ENCODE peak calls at places on chromosomes 12 and 14, in ten cellular contexts. Z is lung; W is substantia nigra; S is GM23248; B is dorsolateral prefrontal cortex; J is tibial artery; D is naive thymus-derived CD4-positive, alpha-beta T cell; R is neural progenitor cell; L is lower lobe of right lung; O is K562. C is an unnamed sample.

GRCh38 chr12:31737763-31738162 is 8.9 kb upstream of the AMN1 start:
- DNase-seq in B (no peak), R (no peak), Z (no peak), W (no peak), O (no peak), S (no peak), D (no peak), L (no peak), J (no peak), C (no peak)

GRCh38 chr14:56338674-56339073 is 220.5 kb downstream of the PELI2 start:
- DNase-seq in L (no peak), Z (no peak), J (no peak), W (no peak), O (no peak), D (no peak), B (no peak), S (no peak), R (no peak), C (no peak)

GRCh38 chr14:77246784-77247183 is 24.2 kb downstream of the NGB start:
- DNase-seq in O (no peak), S (no peak), D (no peak), J (no peak), Z (no peak), L (no peak), R (no peak), W (no peak), B (no peak), C (no peak)

GRCh38 chr14:83491091-83491490 is 1957.4 kb upstream of the SEL1L start:
- DNase-seq in R (peak), S (no peak), Z (no peak), O (no peak), L (no peak), J (no peak), B (no peak), W (no peak), D (no peak), C (no peak)

GRCh38 chr12:52713960-52714886 is 10.9 kb upstream of the KRT77 start:
- DNase-seq in W (no peak), O (peak), S (peak), Z (no peak), L (no peak), J (no peak), B (no peak), R (peak), D (no peak), C (no peak)

GRCh38 chr14:100684961-100685360 is 41.7 kb upstream of the DLK1 start:
- DNase-seq in L (no peak), D (no peak), Z (no peak), O (no peak), J (no peak), R (no peak), W (no peak), B (no peak), S (no peak), C (no peak)

GRCh38 chr14:49959822-49960408 is 67.0 kb downstream of the ARF6 start:
- DNase-seq in O (no peak), D (no peak), S (no peak), J (no peak), L (no peak), R (no peak), Z (no peak), B (no peak), W (no peak), C (no peak)

GRCh38 chr14:81062816-81063215 is 107.4 kb downstream of the TSHR start:
- DNase-seq in Z (no peak), B (no peak), S (peak), R (peak), O (peak), L (no peak), J (no peak), D (no peak), W (no peak), C (no peak)

GRCh38 chr12:69897744-69898143 is 72.7 kb downstream of the MYRFL start:
- DNase-seq in W (peak), O (no peak), Z (no peak), D (no peak), L (no peak), B (no peak), J (no peak), R (no peak), S (peak), C (no peak)

GRCh38 chr12:91256471-91256870 is 73.9 kb upstream of the DCN start:
- DNase-seq in J (no peak), D (no peak), W (no peak), Z (no peak), O (no peak), B (no peak), S (no peak), R (no peak), L (no peak), C (no peak)

GRCh38 chr12:52359511-52360103 is 7.7 kb downstream of the KRT85 start:
- DNase-seq in J (peak), W (no peak), D (no peak), R (no peak), L (no peak), Z (no peak), O (no peak), B (no peak), S (no peak), C (no peak)

GRCh38 chr14:44812672-44813071 is 149.1 kb downstream of the KLHL28 start:
- DNase-seq in S (no peak), J (no peak), L (no peak), R (no peak), B (no peak), Z (no peak), D (no peak), W (no peak), O (no peak), C (no peak)

GRCh38 chr14:98348505-98348904 is 923.5 kb downstream of the BCL11B start:
- DNase-seq in O (no peak), B (no peak), S (no peak), W (no peak), Z (no peak), R (no peak), J (no peak), L (no peak), D (no peak), C (no peak)

GRCh38 chr12:47797432-47797831 is 22.3 kb downstream of the HDAC7 start:
- DNase-seq in S (no peak), L (no peak), O (no peak), J (no peak), Z (no peak), R (peak), B (peak), D (no peak), W (no peak), C (no peak)

GRCh38 chr14:31122921-31123320 is 84.7 kb downstream of the HECTD1 start:
- DNase-seq in S (no peak), D (no peak), L (no peak), O (no peak), J (no peak), W (no peak), Z (no peak), R (no peak), B (no peak), C (no peak)

GRCh38 chr12:87160848-87161601 is 868.2 kb downstream of the C12orf50 start:
- DNase-seq in D (no peak), Z (no peak), L (no peak), J (no peak), S (peak), B (no peak), W (no peak), R (no peak), O (no peak), C (no peak)

GRCh38 chr14:72518809-72519377 is 375.0 kb downstream of the DPF3 start:
- DNase-seq in B (no peak), L (no peak), O (no peak), Z (no peak), J (no peak), S (no peak), W (no peak), R (no peak), D (peak), C (no peak)

GRCh38 chr12:97960741-97961608 is 498.4 kb downstream of the RMST start:
- DNase-seq in O (peak), W (no peak), R (peak), S (no peak), L (no peak), B (no peak), Z (peak), D (no peak), J (no peak), C (peak)

GRCh38 chr12:11814362-11814761 is 164.9 kb downstream of the ETV6 start:
- DNase-seq in D (no peak), R (no peak), W (no peak), B (peak), J (no peak), Z (no peak), L (no peak), O (no peak), S (peak), C (no peak)

GRCh38 chr12:118327381-118327780 is 45.3 kb downstream of the TAOK3 start:
- DNase-seq in J (no peak), D (no peak), O (no peak), Z (no peak), S (peak), B (no peak), L (no peak), W (no peak), R (no peak), C (no peak)

GRCh38 chr14:39372656-39373055 is 59.6 kb downstream of the FBXO33 start:
- DNase-seq in B (no peak), S (peak), L (no peak), R (no peak), W (no peak), J (no peak), O (no peak), Z (no peak), D (no peak), C (no peak)

GRCh38 chr12:77746108-77746507 is 84.6 kb upstream of the NAV3 start:
- DNase-seq in D (no peak), L (no peak), O (no peak), J (no peak), B (no peak), W (no peak), R (no peak), S (no peak), Z (no peak), C (no peak)

GRCh38 chr12:132827763-132828703 is 636 bp downstream of the GOLGA3 start:
- DNase-seq in W (no peak), R (no peak), L (peak), B (no peak), O (no peak), Z (peak), J (no peak), S (peak), D (peak), C (peak)

GRCh38 chr14:103545219-103545914 is 16.4 kb downstream of the TRMT61A start:
- DNase-seq in W (no peak), B (no peak), D (no peak), O (no peak), L (peak), J (peak), Z (no peak), S (no peak), R (no peak), C (no peak)

GRCh38 chr12:53194973-53195372 is 12.1 kb downstream of the ITGB7 start:
- DNase-seq in B (no peak), D (no peak), O (no peak), J (no peak), L (no peak), S (no peak), Z (no peak), W (no peak), R (no peak), C (no peak)

GRCh38 chr12:111040690-111041089 is 120.3 kb upstream of the MYL2 start:
- DNase-seq in D (no peak), Z (no peak), S (no peak), O (no peak), J (no peak), B (no peak), L (no peak), R (no peak), W (no peak), C (no peak)

GRCh38 chr14:21534576-21534975 is 8.4 kb upstream of the SALL2 start:
- DNase-seq in R (peak), L (no peak), W (no peak), Z (no peak), B (no peak), D (no peak), S (no peak), O (no peak), J (no peak), C (no peak)

GRCh38 chr14:104116544-104117340 is 21.6 kb upstream of the KIF26A start:
- DNase-seq in B (no peak), L (peak), D (peak), Z (peak), R (peak), J (peak), O (no peak), S (no peak), W (no peak), C (peak)

GRCh38 chr12:89470741-89471504 is 53.7 kb downstream of the GALNT4 start:
- DNase-seq in O (peak), R (peak), Z (no peak), L (no peak), B (no peak), J (no peak), D (no peak), W (no peak), S (peak), C (no peak)

GRCh38 chr12:11650279-11650696 is 814 bp downstream of the ETV6 start:
- DNase-seq in S (no peak), L (no peak), B (no peak), D (no peak), O (peak), Z (no peak), J (no peak), R (peak), W (no peak), C (peak)

GRCh38 chr14:51318777-51319176 is 78.7 kb downstream of the TMX1 start:
- DNase-seq in S (peak), B (no peak), L (no peak), Z (no peak), J (no peak), W (no peak), R (no peak), O (no peak), D (no peak), C (no peak)

GRCh38 chr14:81980601-81981310 is 447.1 kb upstream of the SEL1L start:
- DNase-seq in J (no peak), W (no peak), Z (no peak), D (no peak), O (no peak), B (no peak), R (no peak), L (no peak), S (no peak), C (no peak)

GRCh38 chr12:32312049-32312670 is 87.2 kb upstream of the FGD4 start:
- DNase-seq in W (no peak), S (peak), J (no peak), B (no peak), L (no peak), Z (no peak), O (no peak), R (peak), D (no peak), C (peak)

GRCh38 chr14:101077511-101078074 is 174.1 kb upstream of the RTL1 start:
- DNase-seq in L (no peak), D (no peak), R (peak), S (peak), W (no peak), B (peak), J (no peak), O (peak), Z (peak), C (no peak)

GRCh38 chr14:81096656-81097055 is 124.1 kb downstream of the GTF2A1 start:
- DNase-seq in J (no peak), O (no peak), L (no peak), B (no peak), D (no peak), S (no peak), W (no peak), Z (no peak), R (no peak), C (no peak)

DNA sequence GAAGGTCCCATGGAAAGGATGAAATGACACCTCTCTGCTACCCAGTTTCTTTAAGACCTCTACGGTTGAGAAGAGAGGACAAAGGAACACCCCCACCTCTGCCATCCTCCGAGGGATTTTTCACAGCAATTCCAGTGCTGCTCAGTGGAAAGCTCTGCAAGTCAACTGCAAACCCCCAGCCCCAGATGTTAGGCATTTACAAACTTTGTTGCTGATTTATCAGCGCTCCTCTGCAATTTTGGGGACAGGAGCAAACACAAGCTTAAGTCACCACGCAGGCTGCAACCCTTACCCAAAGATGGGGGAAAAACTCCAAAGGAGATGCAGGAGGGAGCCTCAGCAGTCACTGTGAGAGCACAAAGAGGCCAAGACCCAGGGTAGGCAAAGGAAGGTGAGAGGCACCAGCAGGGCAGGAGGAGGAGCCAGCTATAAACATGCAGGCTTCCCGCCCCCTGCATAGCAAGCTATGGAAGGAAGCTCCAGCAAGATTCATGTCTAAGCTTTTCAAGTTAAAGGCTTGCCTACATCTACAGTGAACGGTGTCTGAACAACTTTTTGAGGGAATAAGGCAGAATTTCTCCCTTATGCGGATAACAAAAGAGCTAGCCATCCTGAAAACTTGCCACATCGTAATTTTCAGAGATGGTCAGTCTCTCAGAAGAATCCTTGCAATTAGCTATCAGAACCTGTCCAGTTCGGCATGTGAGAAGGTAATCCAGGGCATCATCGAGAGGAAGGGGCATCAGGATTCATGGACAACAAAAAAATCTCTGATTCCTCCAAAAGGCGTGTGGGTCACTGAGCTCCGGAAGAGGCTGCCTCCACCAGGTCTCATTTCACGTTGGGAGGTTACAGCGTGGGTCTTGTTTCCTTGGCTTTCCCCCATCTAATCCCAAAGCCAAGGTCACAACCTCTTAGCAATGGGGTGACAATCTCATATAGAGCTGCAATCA is 3.9 kb downstream of the CTDSP2 start:
- DNase-seq in O (no peak), B (no peak), R (peak), S (peak), L (no peak), Z (no peak), D (no peak), J (no peak), W (no peak), C (no peak)
- H3K27ac ChIP-seq in O (no peak), B (peak), R (peak), S (peak), L (peak), Z (peak), D (peak), J (peak), W (peak), C (peak)

GRCh38 chr12:121975029-121975428 is 46.7 kb upstream of the BCL7A start:
- DNase-seq in R (peak), O (no peak), D (no peak), W (no peak), S (no peak), B (no peak), Z (no peak), J (no peak), L (no peak), C (no peak)
- H3K27ac ChIP-seq in R (no peak), O (no peak), D (no peak), W (no peak), S (no peak), B (no peak), Z (no peak), J (no peak), L (no peak), C (no peak)

GRCh38 chr14:23186913-23187654 is 3.6 kb upstream of the SLC7A8 start:
- DNase-seq in B (no peak), D (no peak), O (peak), S (peak), R (peak), W (no peak), J (no peak), L (no peak), Z (no peak), C (peak)

GRCh38 chr14:23182372-23183014 is 967 bp downstream of the SLC7A8 start:
- DNase-seq in S (peak), W (no peak), J (peak), L (peak), D (peak), R (peak), Z (peak), O (no peak), B (peak), C (peak)

GRCh38 chr14:23183076-23183475 is 384 bp downstream of the SLC7A8 start:
- DNase-seq in R (no peak), B (no peak), W (no peak), J (no peak), S (peak), Z (no peak), D (no peak), O (no peak), L (no peak), C (no peak)

GRCh38 chr14:23183479-23183878 is at the start of gene SLC7A8:
- DNase-seq in Z (peak), D (no peak), S (peak), B (peak), J (peak), R (peak), O (no peak), L (peak), W (no peak), C (peak)

DNA sequence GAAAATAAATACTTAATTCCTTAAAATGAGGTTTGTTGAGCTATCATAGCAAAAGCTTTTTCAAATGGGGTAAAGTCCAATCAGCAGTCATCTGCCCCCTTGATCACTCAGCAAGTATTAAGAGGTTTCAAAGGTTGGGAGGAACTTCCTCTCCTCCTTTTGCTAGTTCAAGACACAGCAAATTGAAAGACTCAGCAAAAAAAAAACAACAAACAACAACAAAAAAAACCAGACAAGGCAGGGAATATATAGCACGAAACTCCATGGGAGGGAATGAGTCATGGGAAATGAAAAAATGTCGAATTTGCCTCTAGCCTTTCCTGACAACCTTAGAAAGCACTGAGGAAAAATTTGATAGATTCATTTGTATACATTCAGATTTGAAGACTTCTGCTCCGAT is 1.6 kb upstream of the SLC7A8 start:
- DNase-seq in Z (no peak), D (no peak), B (no peak), L (no peak), R (no peak), O (no peak), W (no peak), S (peak), J (no peak), C (no peak)
- H3K27ac ChIP-seq in Z (no peak), D (no peak), B (no peak), L (no peak), R (no peak), O (no peak), W (no peak), S (no peak), J (no peak), C (no peak)

GRCh38 chr12:92363295-92364146 is 217.9 kb upstream of the BTG1 start:
- DNase-seq in W (peak), Z (no peak), O (no peak), R (no peak), J (no peak), D (peak), L (peak), S (peak), B (peak), C (no peak)

GRCh38 chr12:92362785-92363184 is 217.1 kb upstream of the BTG1 start:
- DNase-seq in B (no peak), S (no peak), W (peak), J (no peak), Z (no peak), O (no peak), R (no peak), D (no peak), L (no peak), C (no peak)

GRCh38 chr12:92365836-92366235 is 220.2 kb upstream of the BTG1 start:
- DNase-seq in J (no peak), L (no peak), B (no peak), D (no peak), O (no peak), W (no peak), Z (no peak), R (no peak), S (no peak), C (no peak)

GRCh38 chr12:92362109-92362508 is 216.5 kb upstream of the BTG1 start:
- DNase-seq in W (no peak), J (no peak), S (no peak), B (no peak), D (no peak), O (no peak), Z (no peak), R (no peak), L (no peak), C (no peak)

GRCh38 chr12:92365333-92365732 is 219.7 kb upstream of the BTG1 start:
- DNase-seq in J (no peak), O (no peak), B (no peak), Z (no peak), W (no peak), R (no peak), S (no peak), D (no peak), L (no peak), C (no peak)
- H3K27ac ChIP-seq in J (no peak), O (no peak), B (no peak), Z (no peak), W (no peak), R (no peak), S (no peak), D (no peak), L (no peak), C (no peak)

DNA sequence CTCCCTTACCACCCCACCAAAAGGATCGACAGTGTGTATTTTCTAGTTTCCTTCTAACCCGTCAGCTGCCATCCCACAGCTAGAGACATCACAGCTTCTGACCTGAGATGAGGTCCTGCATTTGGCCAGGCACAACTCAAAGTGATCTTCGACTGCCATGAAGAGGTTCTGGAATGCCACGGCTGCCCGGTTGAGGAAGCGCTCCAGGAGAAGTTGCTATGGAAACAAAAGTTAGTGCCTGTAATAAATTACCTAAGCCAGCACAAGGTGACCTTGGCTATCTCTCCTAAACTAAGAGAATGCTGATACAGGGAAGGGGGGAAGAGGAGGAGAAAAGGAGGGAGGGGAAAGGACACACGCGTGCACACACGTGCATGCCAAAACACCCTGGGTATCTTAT is 18.2 kb downstream of the SPRING1 start:
- DNase-seq in S (no peak), D (no peak), R (no peak), L (no peak), W (no peak), J (no peak), B (no peak), Z (no peak), O (no peak), C (no peak)
- H3K27ac ChIP-seq in S (no peak), D (no peak), R (no peak), L (peak), W (no peak), J (no peak), B (no peak), Z (peak), O (no peak), C (no peak)